ENCODE peak calls at places on chromosomes 5 and 9, in four cellular contexts. C, K, Z and N are unnamed samples.

GRCh38 chr5:53167836-53168235 is 58.3 kb upstream of the MOCS2 start:
- DNase-seq in C (no peak), K (no peak), Z (no peak), N (no peak)

GRCh38 chr5:133340002-133340755 is 272.2 kb downstream of the FSTL4 start:
- DNase-seq in C (no peak), K (no peak), Z (no peak), N (no peak)

GRCh38 chr9:4983541-4984165 is 1.4 kb upstream of the JAK2 start:
- DNase-seq in C (no peak), K (no peak), Z (no peak), N (no peak)

GRCh38 chr5:69341520-69342161 is 9.0 kb upstream of the CCDC125 start:
- DNase-seq in C (no peak), K (no peak), Z (no peak), N (no peak)

GRCh38 chr5:133450311-133450710 is 162.0 kb downstream of the FSTL4 start:
- DNase-seq in C (no peak), K (no peak), Z (no peak), N (no peak)

GRCh38 chr9:127123239-127123935 is 952 bp upstream of the ANGPTL2 start:
- DNase-seq in C (no peak), K (no peak), Z (no peak), N (no peak)

GRCh38 chr5:109750407-109750806 is 60.7 kb downstream of the MAN2A1 start:
- DNase-seq in C (no peak), K (no peak), Z (no peak), N (no peak)

GRCh38 chr5:179241175-179241574 is 104.1 kb downstream of the ADAMTS2 start:
- DNase-seq in C (no peak), K (no peak), Z (no peak), N (no peak)

GRCh38 chr5:91164424-91164823 is 218.7 kb downstream of the ARRDC3 start:
- DNase-seq in C (no peak), K (no peak), Z (no peak), N (no peak)

GRCh38 chr9:93543117-93543516 is 33.3 kb upstream of the PHF2 start:
- DNase-seq in C (no peak), K (no peak), Z (no peak), N (no peak)

GRCh38 chr5:6729400-6730310 is 16.4 kb downstream of the TENT4A start:
- DNase-seq in C (no peak), K (no peak), Z (no peak), N (no peak)

GRCh38 chr5:145619806-145620205 is 215.3 kb downstream of the PRELID2 start:
- DNase-seq in C (no peak), K (no peak), Z (no peak), N (no peak)

GRCh38 chr9:95840096-95840495 is 35.4 kb upstream of the ERCC6L2 start:
- DNase-seq in C (no peak), K (no peak), Z (no peak), N (no peak)

DNA sequence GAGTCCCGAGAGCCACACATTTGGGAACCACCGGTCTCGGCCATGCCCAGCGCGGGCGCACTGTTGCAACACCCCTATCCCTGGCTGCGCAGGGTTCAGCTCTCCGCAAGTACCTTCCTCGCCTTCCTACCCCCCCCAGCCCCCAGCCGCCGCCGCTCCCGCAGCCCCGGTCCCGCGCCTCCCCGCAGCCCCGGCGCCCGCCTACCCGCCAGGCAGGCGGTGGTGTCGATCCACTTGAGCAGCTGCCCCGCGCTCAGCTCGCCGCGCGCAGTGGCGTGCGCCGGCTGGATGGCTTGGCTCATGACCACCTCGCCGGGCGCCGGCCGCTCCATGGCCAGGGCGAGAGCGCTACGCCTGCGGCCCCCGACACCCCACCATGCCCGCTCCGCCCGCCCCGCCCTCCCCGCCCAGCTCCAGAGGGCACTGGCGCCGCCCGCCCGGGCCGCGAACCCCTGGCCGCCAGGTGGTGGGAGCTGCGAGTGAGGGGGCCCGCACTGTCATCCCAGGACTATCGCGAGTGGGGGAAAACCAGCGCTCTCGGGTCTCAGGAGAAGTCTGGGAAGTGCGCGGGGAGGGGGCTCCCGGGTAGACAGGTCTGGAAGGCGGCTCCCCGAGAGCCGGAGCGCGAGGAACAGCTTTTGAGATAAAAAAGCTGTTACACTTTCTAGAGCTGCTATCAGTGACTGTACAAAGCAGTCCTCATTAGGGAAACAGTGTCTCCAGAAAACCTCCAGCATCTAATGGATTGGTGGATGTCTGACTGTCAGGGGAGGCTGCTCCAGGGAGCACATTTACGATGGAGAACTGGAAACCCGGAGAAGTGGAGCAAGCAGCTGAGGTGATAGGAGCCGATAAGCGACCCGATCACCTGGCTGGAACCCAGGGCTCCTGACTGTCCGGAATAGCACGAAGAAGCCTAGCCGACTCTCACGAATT is at the start of gene ACOT12:
- DNase-seq in C (peak), K (peak), Z (peak), N (no peak)
- TF ChIP-seq CTCF in C (no peak), K (no peak), Z (no peak), N (no peak)

DNA sequence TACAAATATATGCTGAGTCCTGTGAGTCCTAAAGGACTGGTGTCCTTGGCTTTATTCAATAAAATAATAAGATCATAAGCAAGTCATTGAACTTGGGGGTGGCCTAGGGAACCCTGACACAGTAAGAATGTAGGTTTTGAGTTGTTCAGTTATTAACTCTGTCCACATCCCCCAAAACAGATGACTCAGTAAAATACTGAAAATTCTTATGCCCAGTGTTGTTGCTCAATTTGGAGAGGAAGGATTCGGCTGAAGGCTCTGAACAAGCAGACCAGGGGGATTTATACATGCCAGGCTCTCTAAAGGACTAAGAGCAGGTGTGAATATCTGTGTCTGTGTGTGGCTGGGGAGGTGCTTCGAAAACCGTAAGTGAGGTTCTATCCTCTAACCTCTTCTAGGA is 173.7 kb downstream of the RMI1 start:
- DNase-seq in C (no peak), K (no peak), Z (no peak), N (no peak)
- TF ChIP-seq CTCF in C (no peak), K (no peak), Z (no peak), N (no peak)

GRCh38 chr5:155049569-155050383 is 36.2 kb downstream of the KIF4B start:
- DNase-seq in C (peak), K (peak), Z (no peak), N (no peak)
- TF ChIP-seq CTCF in C (peak), K (peak), Z (peak), N (no peak)

DNA sequence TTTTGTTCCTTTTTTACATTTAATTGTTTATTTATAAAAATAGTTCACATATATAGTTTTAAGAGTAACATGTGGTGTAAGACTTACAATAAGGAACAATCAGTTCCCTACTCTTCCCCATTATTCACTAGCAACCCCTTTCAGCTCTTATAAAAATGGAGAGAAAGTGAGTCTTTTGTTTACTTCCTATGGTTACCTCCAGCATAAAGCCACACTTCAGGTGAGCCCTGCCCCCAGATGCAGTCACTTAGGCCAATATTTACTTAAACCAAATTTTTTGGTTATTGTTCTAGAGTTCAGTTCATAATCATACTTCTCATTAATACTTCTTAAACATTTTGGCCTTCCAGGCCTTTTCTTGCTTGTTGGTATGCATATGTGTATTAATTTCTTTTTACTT is 33.7 kb downstream of the UBE2R2 start:
- DNase-seq in C (no peak), K (no peak), Z (no peak), N (no peak)
- TF ChIP-seq CTCF in C (no peak), K (no peak), Z (no peak), N (no peak)